ENCODE peak calls at places on chromosome 14, in six cellular contexts. Y, J, U, A, Z and S are unnamed samples.
A peak's percentile ranks its signal among the peaks of the same experiment; 100 is the strongest.

GRCh38 chr14:99790201-99790977 is 2.8 kb upstream of the EML1 start:
- DNase-seq in Z (peak; percentile 52), J (no peak), U (no peak), Y (no peak), A (no peak), S (no peak)

GRCh38 chr14:94050231-94050880 is 24.2 kb downstream of the OTUB2 start:
- DNase-seq in U (no peak), Y (no peak), J (peak; percentile 24), A (no peak), Z (no peak), S (no peak)

GRCh38 chr14:50667491-50668007 is 557 bp downstream of the SAV1 start:
- DNase-seq in Z (peak; percentile 50), A (no peak), J (peak; percentile 46), U (peak; percentile 48), Y (no peak), S (no peak)

GRCh38 chr14:24861083-24861630 is 188.8 kb downstream of the STXBP6 start:
- DNase-seq in U (no peak), A (no peak), Z (peak; percentile 19), Y (no peak), J (no peak), S (no peak)

GRCh38 chr14:98070521-98070920 is 1201.5 kb downstream of the BCL11B start:
- DNase-seq in J (no peak), Y (no peak), A (no peak), U (no peak), Z (no peak), S (no peak)

GRCh38 chr14:89600950-89601826 is 184.2 kb upstream of the FOXN3 start:
- DNase-seq in Z (no peak), Y (no peak), U (no peak), J (no peak), A (peak; percentile 27), S (no peak)

GRCh38 chr14:93788557-93789365 is 476 bp upstream of the PRIMA1 start:
- DNase-seq in Y (no peak), U (peak; percentile 90), A (no peak), J (peak; percentile 47), Z (no peak), S (no peak)

GRCh38 chr14:104110491-104111209 is 25.1 kb downstream of the ASPG start:
- DNase-seq in Y (no peak), U (peak; percentile 87), Z (peak; percentile 17), J (peak; percentile 6), A (no peak), S (no peak)

GRCh38 chr14:96364911-96365310 is 1.6 kb downstream of the GSKIP start:
- DNase-seq in A (no peak), J (no peak), U (no peak), Z (no peak), Y (no peak), S (no peak)
- H3K4me3 ChIP-seq in A (no peak overlapping the region), J (no peak overlapping the region), U (peak overlapping the region; percentile 96), Z (peak overlapping the region; percentile 91), Y (no peak overlapping the region), S (peak overlapping the region; percentile 95)

GRCh38 chr14:69716483-69717187 is 50.3 kb upstream of the SRSF5 start:
- DNase-seq in J (no peak), Z (no peak), A (peak; percentile 87), Y (no peak), U (no peak), S (no peak)
- TF ChIP-seq CTCF in J (no peak), Z (no peak), A (no peak), Y (no peak), U (no peak), S (no peak)

DNA sequence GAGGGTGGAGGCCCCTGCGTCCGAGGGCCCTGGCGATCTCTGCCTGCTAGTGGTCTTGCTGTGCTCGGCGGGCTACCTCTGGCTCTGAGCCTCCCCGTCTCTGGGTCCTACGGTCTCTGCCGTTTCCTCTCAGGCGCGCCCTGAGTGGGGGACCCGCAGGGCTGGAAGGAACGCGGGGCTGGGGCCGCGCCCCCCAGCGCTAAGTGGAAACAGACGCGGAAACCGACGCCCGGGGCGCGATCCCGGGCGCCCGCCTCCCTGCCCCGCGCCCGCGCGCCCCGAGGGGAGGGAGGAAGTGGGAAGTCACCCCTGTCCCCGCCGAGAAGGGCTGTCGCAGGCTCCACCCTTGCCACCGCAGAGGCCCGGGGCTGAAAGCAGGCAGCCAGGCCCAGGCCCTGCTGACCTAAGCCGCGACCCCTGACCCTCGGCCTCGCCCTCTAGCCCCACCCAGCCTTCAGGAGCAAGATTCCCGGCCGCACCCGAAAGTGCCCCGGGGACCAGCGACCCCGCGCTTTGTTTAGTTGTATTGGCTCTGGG is 831 bp downstream of the CRIP1 start:
- DNase-seq in Z (peak; percentile 57), U (no peak), A (no peak), J (no peak), Y (no peak), S (no peak)
- H3K4me3 ChIP-seq in Z (peak overlapping the region; percentile 43), U (no peak overlapping the region), A (no peak overlapping the region), J (peak overlapping the region; percentile 33), Y (peak overlapping the region; percentile 82), S (no peak overlapping the region)

DNA sequence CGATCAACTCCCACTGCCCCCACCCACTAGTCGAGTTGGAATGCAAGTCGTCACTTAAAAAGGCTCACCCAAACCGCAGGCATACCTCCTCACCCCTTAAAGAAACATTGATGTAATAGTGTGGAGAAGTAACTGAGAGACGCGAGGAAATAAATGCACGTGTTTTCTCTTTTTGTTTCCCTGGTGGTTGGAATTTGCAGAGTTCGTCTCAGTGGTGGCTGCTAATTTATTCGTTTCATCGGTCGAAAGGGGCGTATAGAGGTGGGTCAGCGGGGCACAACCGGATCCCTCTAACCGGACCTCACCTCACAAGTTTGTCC is 5.1 kb upstream of the NPAS3 start:
- DNase-seq in U (peak; percentile 42), A (no peak), Z (no peak), J (no peak), Y (no peak), S (no peak)
- TF ChIP-seq CTCF in U (peak; percentile 58), A (no peak), Z (no peak), J (no peak), Y (peak; percentile 30), S (no peak)

DNA sequence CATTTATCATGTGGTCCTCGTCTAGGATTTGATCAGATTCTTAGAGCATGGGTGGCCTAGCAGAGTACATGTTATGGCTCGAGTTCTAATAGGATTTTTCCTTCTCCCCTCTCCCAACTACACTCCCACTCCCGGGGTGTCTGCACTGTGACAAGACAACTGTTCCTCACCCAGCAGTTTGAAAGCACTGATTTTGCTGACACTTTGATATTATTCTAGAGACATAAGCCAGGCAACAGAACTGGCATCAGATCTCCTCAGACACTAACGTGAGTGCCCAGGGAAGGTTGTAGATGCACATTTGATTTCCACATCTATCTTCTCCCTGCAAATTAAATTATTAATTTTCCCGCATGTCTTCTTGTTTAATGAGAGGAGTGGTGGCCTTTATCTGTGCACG is 491.7 kb downstream of the NPAS3 start:
- DNase-seq in U (no peak), J (no peak), A (no peak), Y (no peak), Z (no peak), S (no peak)
- H3K4me3 ChIP-seq in U (no peak overlapping the region), J (no peak overlapping the region), A (no peak overlapping the region), Y (no peak overlapping the region), Z (no peak overlapping the region), S (no peak overlapping the region)

DNA sequence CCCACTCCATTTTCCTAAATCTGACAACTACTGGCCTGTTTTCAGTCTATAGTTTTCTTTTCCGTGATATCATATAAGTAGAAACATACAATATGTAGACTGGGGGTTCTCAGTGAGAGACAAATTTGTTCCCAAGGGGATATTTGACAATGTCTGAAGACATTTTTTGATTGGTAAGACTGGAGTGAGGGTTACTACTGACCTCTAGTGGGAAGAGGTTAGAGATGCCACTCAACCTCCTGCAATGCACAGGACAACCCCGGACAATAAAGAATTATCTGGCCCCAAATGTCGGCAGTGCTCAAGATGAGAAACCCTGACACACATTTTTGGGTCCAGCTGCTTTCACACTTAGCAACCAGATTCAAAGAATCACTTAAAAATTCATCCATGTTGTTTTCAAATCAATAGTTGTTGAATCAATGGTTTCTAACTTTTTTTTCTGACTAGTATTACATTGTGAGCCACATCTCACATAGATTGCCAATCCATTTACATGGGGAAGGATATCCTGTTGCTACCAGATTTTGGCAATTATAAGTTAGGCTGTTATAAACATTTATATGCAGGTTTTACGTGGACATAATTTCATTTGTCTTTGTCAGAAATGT is 307.1 kb downstream of the RPL10L start:
- DNase-seq in Y (no peak), Z (no peak), U (peak; percentile 0), A (peak; percentile 60), J (no peak), S (peak; percentile 15)
- TF ChIP-seq CTCF in Y (no peak), Z (no peak), U (peak; percentile 58), A (peak; percentile 57), J (no peak), S (peak; percentile 81)

GRCh38 chr14:75236897-75237296 is 41.7 kb upstream of the FOS start:
- DNase-seq in A (no peak), J (no peak), Z (no peak), U (no peak), Y (no peak), S (no peak)
- H3K4me3 ChIP-seq in A (no peak overlapping the region), J (no peak overlapping the region), Z (no peak overlapping the region), U (no peak overlapping the region), Y (peak overlapping the region; percentile 43), S (no peak overlapping the region)

GRCh38 chr14:46646796-46647195 is 4.8 kb downstream of the RPL10L start:
- DNase-seq in J (no peak), U (no peak), Z (no peak), A (no peak), Y (no peak), S (no peak)

GRCh38 chr14:46653031-46653775 is 1.6 kb upstream of the RPL10L start:
- DNase-seq in Y (no peak), Z (no peak), J (no peak), U (no peak), A (no peak), S (no peak)

DNA sequence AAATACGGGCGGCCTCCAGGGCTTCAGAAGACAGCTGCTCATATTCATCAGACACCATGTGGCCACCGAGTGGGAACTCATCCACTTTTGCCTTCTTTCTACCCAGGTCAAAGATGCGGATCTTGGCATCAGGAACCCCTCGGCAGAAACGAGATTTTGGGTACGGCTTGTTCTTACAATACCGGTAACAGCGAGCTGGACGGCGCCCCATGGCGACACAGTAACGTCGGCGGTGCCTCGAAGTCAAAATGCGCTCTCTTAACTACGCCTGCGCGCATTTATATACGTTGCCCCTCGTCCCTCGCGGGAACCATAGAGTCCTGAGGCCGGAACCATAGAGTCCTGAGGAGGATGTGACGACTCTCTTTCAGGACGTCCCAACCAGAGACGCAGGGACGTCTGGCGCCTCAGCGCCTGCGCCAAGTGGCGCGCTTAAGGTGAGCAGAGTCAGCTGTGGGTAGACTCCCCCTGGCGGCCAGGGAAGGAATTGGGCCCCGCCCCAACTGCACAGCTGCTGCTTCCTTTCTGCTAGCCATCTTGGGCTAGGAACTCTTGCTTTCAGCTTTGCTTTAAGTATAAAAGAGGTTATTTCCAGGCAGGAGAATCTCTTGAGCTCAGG is at the start of gene RPL10L:
- DNase-seq in Z (peak; percentile 18), A (no peak), U (peak; percentile 7), J (no peak), Y (no peak), S (peak; percentile 90)
- TF ChIP-seq CTCF in Z (no peak), A (no peak), U (peak; percentile 49), J (no peak), Y (no peak), S (peak; percentile 87)

GRCh38 chr14:67487937-67488893 is at the start of gene TMEM229B:
- DNase-seq in J (no peak), Z (no peak), A (no peak), U (no peak), Y (no peak), S (no peak)
- H3K4me3 ChIP-seq in J (peak within 1 kb of the TSS; percentile 23), Z (peak within 1 kb of the TSS; percentile 13), A (no peak within 1 kb of the TSS), U (no peak within 1 kb of the TSS), Y (peak within 1 kb of the TSS; percentile 67), S (no peak within 1 kb of the TSS)